ENCODE peak calls at places on chromosome 6, in seven cellular contexts. W, N, F, U, M, V and J are unnamed samples.

GRCh38 chr6:162474722-162475121 is 252.8 kb downstream of the PRKN start:
- DNase-seq in W (no peak), N (no peak), F (no peak), U (no peak), M (no peak), V (no peak), J (no peak)

GRCh38 chr6:151191477-151191995 is 48.2 kb upstream of the AKAP12 start:
- DNase-seq in W (no peak), N (no peak), F (no peak), U (peak), M (no peak), V (no peak), J (no peak)

GRCh38 chr6:43793875-43794242 is 23.8 kb downstream of the VEGFA start:
- DNase-seq in W (no peak), N (no peak), F (no peak), U (no peak), M (no peak), V (no peak), J (no peak)

GRCh38 chr6:33029297-33030184 is 20.1 kb upstream of the HLA-DOA start:
- DNase-seq in W (no peak), N (peak), F (no peak), U (no peak), M (peak), V (no peak), J (no peak)

GRCh38 chr6:136992113-136992512 is 52.7 kb downstream of the IL20RA start:
- DNase-seq in W (no peak), N (no peak), F (no peak), U (no peak), M (no peak), V (no peak), J (no peak)

GRCh38 chr6:162541019-162541601 is 186.5 kb downstream of the PRKN start:
- DNase-seq in W (no peak), N (no peak), F (no peak), U (no peak), M (no peak), V (no peak), J (no peak)

GRCh38 chr6:41585605-41586004 is 39.4 kb downstream of the FOXP4 start:
- DNase-seq in W (no peak), N (no peak), F (no peak), U (no peak), M (no peak), V (no peak), J (no peak)

GRCh38 chr6:77340331-77340730 is 123.0 kb downstream of the HTR1B start:
- DNase-seq in W (no peak), N (no peak), F (no peak), U (no peak), M (no peak), V (no peak), J (no peak)

GRCh38 chr6:163585932-163586437 is 171.5 kb downstream of the QKI start:
- DNase-seq in W (no peak), N (peak), F (no peak), U (peak), M (no peak), V (no peak), J (no peak)

GRCh38 chr6:146884728-146885127 is 286.0 kb downstream of the ADGB start:
- DNase-seq in W (no peak), N (no peak), F (no peak), U (no peak), M (no peak), V (no peak), J (no peak)

GRCh38 chr6:46799657-46800056 is 6.5 kb downstream of the MEP1A start:
- DNase-seq in W (no peak), N (no peak), F (no peak), U (no peak), M (no peak), V (no peak), J (no peak)

GRCh38 chr6:83006270-83006905 is 59.3 kb downstream of the UBE3D start:
- DNase-seq in W (no peak), N (no peak), F (no peak), U (no peak), M (no peak), V (no peak), J (no peak)

GRCh38 chr6:108127826-108128225 is 38.0 kb upstream of the NR2E1 start:
- DNase-seq in W (no peak), N (no peak), F (no peak), U (no peak), M (no peak), V (peak), J (no peak)

GRCh38 chr6:155171109-155171746 is 92.6 kb upstream of the CLDN20 start:
- DNase-seq in W (no peak), N (no peak), F (no peak), U (peak), M (peak), V (peak), J (peak)

GRCh38 chr6:71394001-71394432 is 105.4 kb downstream of the OGFRL1 start:
- DNase-seq in W (no peak), N (no peak), F (no peak), U (no peak), M (no peak), V (no peak), J (no peak)

GRCh38 chr6:154478021-154478651 is 32.3 kb downstream of the CNKSR3 start:
- DNase-seq in W (no peak), N (peak), F (no peak), U (no peak), M (no peak), V (no peak), J (no peak)

GRCh38 chr6:160041608-160042007 is 72.7 kb downstream of the IGF2R start:
- DNase-seq in W (no peak), N (peak), F (peak), U (no peak), M (no peak), V (peak), J (no peak)

GRCh38 chr6:124234806-124235205 is 431.1 kb downstream of the NKAIN2 start:
- DNase-seq in W (no peak), N (no peak), F (no peak), U (no peak), M (no peak), V (no peak), J (no peak)

DNA sequence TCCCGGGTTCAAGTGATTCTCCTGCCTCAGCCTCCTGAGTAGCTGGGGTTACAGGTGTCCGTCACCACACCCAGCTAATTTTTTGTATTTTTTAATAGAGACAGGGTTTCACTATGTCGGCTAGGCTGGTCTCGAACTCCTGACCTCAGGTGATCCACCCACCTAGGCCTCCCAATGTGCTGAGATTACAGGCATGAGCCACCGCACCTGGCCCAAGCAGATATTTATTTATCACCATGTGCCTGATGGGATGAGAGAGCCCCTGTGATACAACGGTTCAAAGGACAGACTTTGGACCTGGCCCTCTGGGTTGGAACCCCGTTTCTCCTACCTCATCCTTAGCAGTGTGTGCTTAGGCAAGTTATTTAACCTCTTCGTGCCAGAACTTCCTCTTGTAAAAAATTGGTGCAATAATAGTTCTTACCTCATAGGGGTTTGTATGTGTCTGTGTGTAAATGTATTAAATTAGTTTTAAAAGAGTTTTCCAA is 19.2 kb upstream of the STK38 start:
- DNase-seq in W (no peak), N (no peak), F (no peak), U (no peak), M (no peak), V (peak), J (no peak)
- TF ChIP-seq POLR2A in W (no peak), N (no peak), F (no peak), U (no peak), M (no peak), V (no peak), J (no peak)

DNA sequence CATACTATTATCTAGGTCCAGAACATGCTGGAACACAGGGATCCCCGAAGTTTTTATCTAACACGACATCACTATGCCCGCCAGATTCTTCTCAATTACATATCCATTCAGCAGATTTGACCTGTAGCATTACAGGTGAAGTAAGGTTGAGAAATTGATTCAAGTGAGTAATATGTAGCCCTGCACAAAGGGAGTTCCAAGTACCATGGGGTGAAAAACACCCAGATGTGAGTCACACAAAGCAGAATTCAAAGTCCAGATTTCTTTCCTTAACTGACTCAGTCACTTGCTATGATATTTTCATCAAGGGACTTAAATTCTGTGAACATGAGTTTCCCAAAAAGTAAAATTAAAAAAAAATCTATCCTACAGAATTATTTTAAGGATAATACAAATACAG is 655.4 kb upstream of the PTCHD4 start:
- DNase-seq in W (no peak), N (no peak), F (no peak), U (no peak), M (no peak), V (peak), J (no peak)
- TF ChIP-seq POLR2AphosphoS5 in W (no peak), N (no peak), F (no peak), U (no peak), M (no peak), V (no peak), J (no peak)

GRCh38 chr6:87155920-87156600 is 695 bp downstream of the ZNF292 start:
- DNase-seq in W (peak), N (peak), F (peak), U (peak), M (no peak), V (peak), J (no peak)

GRCh38 chr6:87155272-87155919 is at the start of gene ZNF292:
- DNase-seq in W (peak), N (peak), F (peak), U (peak), M (peak), V (peak), J (peak)

GRCh38 chr6:87152528-87152950 is 2.8 kb upstream of the ZNF292 start:
- DNase-seq in W (peak), N (no peak), F (no peak), U (no peak), M (no peak), V (no peak), J (no peak)

GRCh38 chr6:87151786-87152527 is 3.4 kb upstream of the ZNF292 start:
- DNase-seq in W (peak), N (peak), F (peak), U (peak), M (no peak), V (no peak), J (peak)

DNA sequence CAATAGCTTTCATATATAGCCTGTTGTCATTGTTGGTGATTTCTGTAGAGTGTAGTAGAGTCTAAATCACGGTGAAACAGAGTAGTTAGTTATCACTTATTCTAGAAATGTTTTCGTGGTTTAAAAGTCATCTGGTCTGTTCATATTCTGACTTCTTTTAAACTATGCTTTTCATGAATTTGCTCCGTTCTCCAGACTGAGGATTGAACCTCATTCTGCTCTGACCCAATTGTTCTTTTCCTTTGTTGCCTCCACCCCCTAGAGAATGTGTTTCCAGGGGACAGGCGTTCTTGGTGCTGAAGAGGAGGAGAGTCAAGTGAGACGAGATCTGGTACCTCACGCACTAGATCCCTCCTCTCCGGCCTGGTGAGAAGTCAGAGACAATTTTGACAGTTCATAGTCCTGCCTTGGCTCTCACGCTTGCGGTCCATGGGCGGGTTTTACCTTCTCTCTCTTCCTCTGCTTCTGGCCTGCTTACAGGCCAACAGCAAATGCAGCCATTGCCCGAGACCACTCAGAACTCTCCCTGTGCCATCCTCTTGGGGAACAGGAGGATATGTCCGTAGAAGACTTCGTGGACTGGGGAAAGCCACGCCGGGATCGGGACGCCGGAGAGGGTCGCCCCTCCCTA is 609 bp upstream of the ZNF292 start:
- DNase-seq in W (no peak), N (no peak), F (no peak), U (no peak), M (peak), V (no peak), J (peak)
- TF ChIP-seq POLR2A in W (peak), N (no peak), F (no peak), U (no peak), M (no peak), V (no peak), J (peak)

GRCh38 chr6:68443704-68444103 is 191.4 kb upstream of the ADGRB3 start:
- DNase-seq in W (no peak), N (no peak), F (no peak), U (no peak), M (no peak), V (no peak), J (no peak)
- TF ChIP-seq POLR2AphosphoS5 in W (no peak), N (no peak), F (no peak), U (no peak), M (no peak), V (no peak), J (no peak)

GRCh38 chr6:30617565-30618269 is at the start of gene MRPS18B:
- DNase-seq in W (peak), N (peak), F (peak), U (peak), M (peak), V (peak), J (peak)
- TF ChIP-seq POLR2A in W (peak), N (no peak), F (peak), U (peak), M (peak), V (peak), J (peak)

GRCh38 chr6:169253745-169254238 is at the start of gene THBS2:
- DNase-seq in W (peak), N (no peak), F (no peak), U (no peak), M (no peak), V (no peak), J (no peak)
- TF ChIP-seq POLR2AphosphoS5 in W (no peak), N (no peak), F (peak), U (no peak), M (no peak), V (no peak), J (no peak)

DNA sequence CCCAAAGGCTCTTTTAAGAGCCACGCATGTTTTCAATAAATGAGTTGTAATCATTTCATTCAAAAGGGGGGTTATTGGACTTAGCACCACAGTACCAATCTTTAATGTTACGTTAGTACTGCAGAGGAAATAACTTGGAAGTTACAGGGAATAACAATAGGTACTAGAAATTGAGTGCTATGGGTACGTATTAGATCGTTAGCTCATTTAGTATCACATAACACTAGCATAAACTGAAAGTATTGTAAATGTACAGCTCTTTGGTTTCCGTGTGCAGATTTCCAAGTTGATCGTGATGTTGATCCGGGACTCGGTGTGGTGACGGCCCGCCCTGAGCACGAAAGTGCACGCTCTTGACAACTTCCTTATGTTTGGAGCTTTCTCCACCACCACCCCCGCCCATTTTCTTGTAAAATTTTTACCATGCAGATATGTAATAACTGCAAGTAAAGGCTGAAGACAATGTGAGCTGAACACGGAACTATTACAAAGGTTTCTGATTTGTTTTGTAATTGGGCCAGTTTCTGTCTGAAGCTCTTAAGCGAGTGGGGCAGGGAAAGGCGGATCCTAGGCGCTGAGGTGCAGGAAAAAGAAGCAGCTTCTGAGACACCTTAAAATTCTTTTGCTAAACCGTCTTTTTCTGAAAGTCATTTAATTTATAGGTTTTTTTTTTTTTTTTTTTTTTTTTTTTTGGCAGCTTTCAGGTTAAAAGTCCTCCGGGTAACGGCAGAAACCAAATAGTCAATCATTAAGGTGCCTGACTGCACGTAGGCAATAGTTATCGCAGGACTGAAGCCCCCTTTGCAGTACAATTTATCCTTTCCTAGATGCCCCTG is 71.6 kb downstream of the HFE start:
- DNase-seq in W (no peak), N (peak), F (peak), U (peak), M (peak), V (no peak), J (no peak)
- TF ChIP-seq POLR2A in W (peak), N (no peak), F (peak), U (no peak), M (peak), V (peak), J (peak)

DNA sequence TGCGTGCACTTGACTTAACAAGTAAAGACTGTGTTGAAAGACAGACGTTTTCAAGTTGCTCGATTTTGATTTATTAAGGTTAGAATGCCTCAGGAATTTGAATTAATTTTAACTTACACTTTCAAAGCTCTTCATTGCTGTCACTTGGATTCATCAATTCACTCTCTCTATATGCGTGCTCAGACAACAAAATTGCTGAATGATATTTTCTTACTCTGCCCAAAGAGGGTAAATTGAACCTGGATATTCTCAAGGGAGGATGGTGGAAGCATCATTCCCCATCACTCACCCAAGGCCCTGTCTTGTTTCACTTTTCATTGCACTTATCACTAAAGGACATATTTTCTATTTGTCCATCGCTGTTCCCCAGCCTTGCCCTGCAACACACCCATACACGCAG is 102.3 kb downstream of the PDE7B start:
- DNase-seq in W (no peak), N (no peak), F (no peak), U (no peak), M (no peak), V (no peak), J (no peak)
- TF ChIP-seq POLR2AphosphoS5 in W (no peak), N (no peak), F (no peak), U (no peak), M (no peak), V (no peak), J (no peak)